ENCODE peak calls at places on chromosomes 7 and 10, in eight cellular contexts. B, R, V, O, D, N, J and E are unnamed samples.
A peak's percentile ranks its signal among the peaks of the same experiment; 100 is the strongest.

GRCh38 chr7:23373151-23374004 is 74.2 kb downstream of the MALSU1 start:
- DNase-seq in B (no peak), R (peak; percentile 73), V (no peak), O (no peak), D (no peak), N (no peak), J (peak; percentile 56), E (no peak)

GRCh38 chr7:47390914-47391313 is 191.0 kb downstream of the TNS3 start:
- DNase-seq in B (no peak), R (no peak), V (no peak), O (no peak), D (no peak), N (no peak), J (no peak), E (no peak)

GRCh38 chr10:26367771-26368170 is 70.4 kb upstream of the APBB1IP start:
- DNase-seq in B (peak; percentile 64), R (no peak), V (peak; percentile 84), O (peak; percentile 23), D (peak; percentile 81), N (peak; percentile 78), J (no peak), E (no peak)

GRCh38 chr10:20976891-20977684 is 80.0 kb upstream of the NEBL start:
- DNase-seq in B (no peak), R (no peak), V (no peak), O (no peak), D (no peak), N (peak; percentile 82), J (no peak), E (no peak)

GRCh38 chr7:129781856-129782256 is 170.3 kb downstream of the NRF1 start:
- DNase-seq in B (no peak), R (no peak), V (peak; percentile 90), O (peak; percentile 32), D (no peak), N (peak; percentile 82), J (no peak), E (no peak)

GRCh38 chr10:119379466-119380071 is 162.9 kb downstream of the RGS10 start:
- DNase-seq in B (no peak), R (no peak), V (no peak), O (no peak), D (no peak), N (no peak), J (no peak), E (no peak)

GRCh38 chr7:1025747-1026581 is 18.4 kb upstream of the GPR146 start:
- DNase-seq in B (no peak), R (no peak), V (no peak), O (peak; percentile 96), D (no peak), N (no peak), J (no peak), E (no peak)

GRCh38 chr10:12902135-12902572 is 99.4 kb downstream of the CCDC3 start:
- DNase-seq in B (no peak), R (peak; percentile 64), V (peak; percentile 84), O (peak; percentile 72), D (peak; percentile 86), N (peak; percentile 89), J (no peak), E (peak; percentile 69)

GRCh38 chr7:122092964-122093797 is 50.9 kb downstream of the AASS start:
- DNase-seq in B (no peak), R (peak; percentile 82), V (peak; percentile 82), O (peak; percentile 84), D (peak; percentile 62), N (peak; percentile 72), J (peak; percentile 58), E (peak; percentile 72)

GRCh38 chr10:84194424-84195043 is at the start of gene CDHR1:
- DNase-seq in B (no peak), R (no peak), V (peak; percentile 77), O (peak; percentile 25), D (peak; percentile 57), N (peak; percentile 90), J (peak; percentile 68), E (no peak)

GRCh38 chr7:131544449-131545425 is 11.7 kb downstream of the PODXL start:
- DNase-seq in B (no peak), R (peak; percentile 35), V (no peak), O (peak; percentile 25), D (peak; percentile 73), N (no peak), J (no peak), E (no peak)

GRCh38 chr7:8176370-8177081 is 85.4 kb downstream of the ICA1 start:
- DNase-seq in B (no peak), R (no peak), V (no peak), O (no peak), D (no peak), N (no peak), J (peak; percentile 83), E (no peak)

GRCh38 chr10:28327494-28327886 is 24.6 kb upstream of the MPP7 start:
- DNase-seq in B (no peak), R (peak; percentile 65), V (no peak), O (no peak), D (peak; percentile 51), N (no peak), J (no peak), E (no peak)

GRCh38 chr10:15748137-15748536 is 28.4 kb upstream of the ITGA8 start:
- DNase-seq in B (no peak), R (no peak), V (no peak), O (no peak), D (peak; percentile 5), N (no peak), J (no peak), E (no peak)

GRCh38 chr10:119049361-119049760 is 19.8 kb downstream of the NANOS1 start:
- DNase-seq in B (no peak), R (no peak), V (no peak), O (no peak), D (no peak), N (no peak), J (no peak), E (no peak)

GRCh38 chr10:127117125-127117524 is 79.3 kb downstream of the INSYN2A start:
- DNase-seq in B (no peak), R (peak; percentile 64), V (peak; percentile 86), O (peak; percentile 52), D (peak; percentile 82), N (peak; percentile 77), J (no peak), E (no peak)

GRCh38 chr7:42745357-42746022 is 166.4 kb downstream of the C7orf25 start:
- DNase-seq in B (no peak), R (peak; percentile 4), V (peak; percentile 85), O (peak; percentile 41), D (peak; percentile 31), N (peak; percentile 64), J (no peak), E (no peak)

GRCh38 chr7:91520645-91521044 is 256.4 kb downstream of the FZD1 start:
- DNase-seq in B (no peak), R (no peak), V (no peak), O (no peak), D (no peak), N (no peak), J (no peak), E (no peak)

GRCh38 chr7:158299607-158300006 is 288.0 kb downstream of the PTPRN2 start:
- DNase-seq in B (no peak), R (no peak), V (peak; percentile 36), O (no peak), D (no peak), N (no peak), J (no peak), E (peak; percentile 18)
- H3K9me3 ChIP-seq in B (no peaks in the 10 kb centered on the region), R (peaks cover 42% of the 10 kb centered on the region), V (peaks cover 38% of the 10 kb centered on the region), O (no peaks in the 10 kb centered on the region), D (no peaks in the 10 kb centered on the region), N (no peaks in the 10 kb centered on the region), J (no peaks in the 10 kb centered on the region), E (no peaks in the 10 kb centered on the region)

GRCh38 chr7:37198188-37198905 is 250.3 kb downstream of the ELMO1 start:
- DNase-seq in B (no peak), R (no peak), V (no peak), O (peak; percentile 33), D (no peak), N (no peak), J (no peak), E (no peak)

GRCh38 chr7:37198906-37199485 is 249.7 kb downstream of the ELMO1 start:
- DNase-seq in B (peak; percentile 77), R (peak; percentile 60), V (peak; percentile 87), O (peak; percentile 92), D (peak; percentile 89), N (peak; percentile 89), J (peak; percentile 83), E (peak; percentile 82)

GRCh38 chr7:37201003-37201875 is 247.4 kb downstream of the ELMO1 start:
- DNase-seq in B (peak; percentile 80), R (peak; percentile 68), V (peak; percentile 88), O (peak; percentile 89), D (peak; percentile 91), N (peak; percentile 91), J (peak; percentile 54), E (peak; percentile 92)

GRCh38 chr7:37205451-37205850 is 243.2 kb downstream of the ELMO1 start:
- DNase-seq in B (no peak), R (no peak), V (no peak), O (no peak), D (no peak), N (no peak), J (no peak), E (no peak)

GRCh38 chr7:37201876-37202198 is 246.8 kb downstream of the ELMO1 start:
- DNase-seq in B (no peak), R (no peak), V (no peak), O (no peak), D (no peak), N (no peak), J (no peak), E (no peak)
- H3K27ac ChIP-seq in B (no peak overlapping the region), R (no peak overlapping the region), V (no peak overlapping the region), O (peak overlapping the region; percentile 75), D (no peak overlapping the region), N (no peak overlapping the region), J (no peak overlapping the region), E (peak overlapping the region; percentile 72)

DNA sequence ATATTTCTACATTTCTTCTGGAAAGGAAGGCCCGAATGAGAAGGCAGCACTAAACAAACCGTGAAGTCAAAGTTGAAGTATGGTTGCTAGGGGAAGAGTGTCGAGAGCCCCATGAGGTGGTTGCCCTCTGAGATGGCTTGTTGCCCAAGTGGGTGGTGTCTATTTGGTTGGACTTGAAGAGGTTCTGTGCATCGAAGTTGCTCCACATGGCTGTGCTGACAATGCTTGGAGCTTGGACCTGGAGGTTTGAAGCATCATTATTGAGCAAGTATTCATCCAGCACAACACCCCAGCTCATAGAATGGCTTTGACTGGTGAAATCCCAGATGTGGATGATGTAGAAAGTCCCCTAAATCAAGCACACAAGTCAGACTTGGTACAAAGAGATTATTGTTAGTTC is 165.2 kb upstream of the CDCA7L start:
- DNase-seq in B (no peak), R (no peak), V (no peak), O (peak; percentile 39), D (no peak), N (no peak), J (no peak), E (no peak)
- H3K4me1 ChIP-seq in B (no peaks in the 10 kb centered on the region), R (no peaks in the 10 kb centered on the region), V (peaks cover 2% of the 10 kb centered on the region), O (peaks cover 10% of the 10 kb centered on the region), D (no peaks in the 10 kb centered on the region), N (no peaks in the 10 kb centered on the region), J (no peaks in the 10 kb centered on the region), E (peaks cover 6% of the 10 kb centered on the region)

GRCh38 chr7:6705959-6706665 is 635 bp downstream of the ZNF12 start:
- DNase-seq in B (peak; percentile 61), R (peak; percentile 33), V (no peak), O (peak; percentile 37), D (peak; percentile 70), N (peak; percentile 52), J (peak; percentile 54), E (peak; percentile 57)

GRCh38 chr7:6706666-6707407 is at the start of gene ZNF12:
- DNase-seq in B (peak; percentile 98), R (peak; percentile 92), V (peak; percentile 97), O (peak; percentile 98), D (peak; percentile 97), N (peak; percentile 97), J (peak; percentile 96), E (peak; percentile 98)

GRCh38 chr7:6708304-6708703 is 1.6 kb upstream of the ZNF12 start:
- DNase-seq in B (no peak), R (no peak), V (no peak), O (no peak), D (no peak), N (no peak), J (no peak), E (peak; percentile 5)

GRCh38 chr7:6709808-6710207 is 3.1 kb upstream of the ZNF12 start:
- DNase-seq in B (no peak), R (no peak), V (no peak), O (no peak), D (no peak), N (no peak), J (no peak), E (peak; percentile 9)
- H3K9me3 ChIP-seq in B (no peaks in the 10 kb centered on the region), R (peaks cover 3% of the 10 kb centered on the region), V (peaks cover 2% of the 10 kb centered on the region), O (no peaks in the 10 kb centered on the region), D (no peaks in the 10 kb centered on the region), N (no peaks in the 10 kb centered on the region), J (no peaks in the 10 kb centered on the region), E (no peaks in the 10 kb centered on the region)